ENCODE peak calls at places on chromosomes 16 and 17, in nine cellular contexts. One of them, this sample, is unnamed.
A peak's percentile ranks its signal among the peaks of the same experiment; 100 is the strongest.

GRCh38 chr17:56822725-56823124 is 11.0 kb downstream of the C17orf67 start:
- DNase-seq in A549: no peak
- DNase-seq in sigmoid colon: no peak
- DNase-seq in stomach: no peak
- DNase-seq in HepG2: no peak
- DNase-seq in transverse colon: no peak
- DNase-seq in ovary: no peak
- DNase-seq in K562: no peak
- DNase-seq in H1: no peak
- DNase-seq in this sample: no peak

GRCh38 chr16:4733747-4734062 is 366 bp downstream of the ANKS3 start:
- DNase-seq in A549: peak; percentile 40
- DNase-seq in sigmoid colon: peak; percentile 74
- DNase-seq in stomach: no peak
- DNase-seq in HepG2: no peak
- DNase-seq in transverse colon: no peak
- DNase-seq in ovary: no peak
- DNase-seq in K562: no peak
- DNase-seq in H1: no peak
- DNase-seq in this sample: no peak

GRCh38 chr17:4333041-4333440 is 33.4 kb downstream of the UBE2G1 start:
- DNase-seq in A549: no peak
- DNase-seq in sigmoid colon: no peak
- DNase-seq in stomach: no peak
- DNase-seq in HepG2: no peak
- DNase-seq in transverse colon: no peak
- DNase-seq in ovary: no peak
- DNase-seq in K562: no peak
- DNase-seq in H1: no peak
- DNase-seq in this sample: no peak

GRCh38 chr16:6977906-6978305 is 354.7 kb upstream of the RBFOX1 start:
- DNase-seq in A549: no peak
- DNase-seq in sigmoid colon: no peak
- DNase-seq in stomach: no peak
- DNase-seq in HepG2: no peak
- DNase-seq in transverse colon: no peak
- DNase-seq in ovary: no peak
- DNase-seq in K562: no peak
- DNase-seq in H1: peak; percentile 48
- DNase-seq in this sample: no peak

GRCh38 chr16:77273-77806 is 685 bp upstream of the MPG start:
- DNase-seq in A549: peak; percentile 59
- DNase-seq in sigmoid colon: peak; percentile 84
- DNase-seq in stomach: peak; percentile 39
- DNase-seq in HepG2: peak; percentile 29
- DNase-seq in transverse colon: peak; percentile 54
- DNase-seq in ovary: peak; percentile 64
- DNase-seq in K562: no peak
- DNase-seq in H1: peak; percentile 78
- DNase-seq in this sample: no peak

GRCh38 chr16:55706739-55707487 is 51.1 kb downstream of the SLC6A2 start:
- DNase-seq in A549: no peak
- DNase-seq in sigmoid colon: no peak
- DNase-seq in stomach: no peak
- DNase-seq in HepG2: no peak
- DNase-seq in transverse colon: no peak
- DNase-seq in ovary: no peak
- DNase-seq in K562: no peak
- DNase-seq in H1: no peak
- DNase-seq in this sample: no peak

GRCh38 chr17:71286625-71287024 is 834.2 kb upstream of the SOX9 start:
- DNase-seq in A549: no peak
- DNase-seq in sigmoid colon: no peak
- DNase-seq in stomach: no peak
- DNase-seq in HepG2: no peak
- DNase-seq in transverse colon: no peak
- DNase-seq in ovary: no peak
- DNase-seq in K562: no peak
- DNase-seq in H1: no peak
- DNase-seq in this sample: no peak

GRCh38 chr17:43667506-43668438 is 6.0 kb upstream of the MEOX1 start:
- DNase-seq in A549: no peak
- DNase-seq in sigmoid colon: no peak
- DNase-seq in stomach: no peak
- DNase-seq in HepG2: peak; percentile 89
- DNase-seq in transverse colon: no peak
- DNase-seq in ovary: no peak
- DNase-seq in K562: no peak
- DNase-seq in H1: no peak
- DNase-seq in this sample: no peak

GRCh38 chr17:45131616-45132301 is 556 bp downstream of the PLCD3 start:
- DNase-seq in A549: no peak
- DNase-seq in sigmoid colon: peak; percentile 79
- DNase-seq in stomach: peak; percentile 48
- DNase-seq in HepG2: no peak
- DNase-seq in transverse colon: peak; percentile 68
- DNase-seq in ovary: peak; percentile 66
- DNase-seq in K562: peak; percentile 70
- DNase-seq in H1: peak; percentile 93
- DNase-seq in this sample: no peak

GRCh38 chr17:73141411-73141810 is 23.4 kb upstream of the SSTR2 start:
- DNase-seq in A549: no peak
- DNase-seq in sigmoid colon: no peak
- DNase-seq in stomach: no peak
- DNase-seq in HepG2: no peak
- DNase-seq in transverse colon: no peak
- DNase-seq in ovary: no peak
- DNase-seq in K562: no peak
- DNase-seq in H1: no peak
- DNase-seq in this sample: no peak

GRCh38 chr17:58172369-58173071 is 5.7 kb downstream of the OR4D2 start:
- DNase-seq in A549: peak; percentile 68
- DNase-seq in sigmoid colon: no peak
- DNase-seq in stomach: no peak
- DNase-seq in HepG2: peak; percentile 62
- DNase-seq in transverse colon: no peak
- DNase-seq in ovary: no peak
- DNase-seq in K562: peak; percentile 35
- DNase-seq in H1: no peak
- DNase-seq in this sample: no peak

GRCh38 chr17:29155235-29155965 is 24.8 kb downstream of the MYO18A start:
- DNase-seq in A549: peak; percentile 90
- DNase-seq in sigmoid colon: no peak
- DNase-seq in stomach: peak; percentile 65
- DNase-seq in HepG2: peak; percentile 85
- DNase-seq in transverse colon: peak; percentile 75
- DNase-seq in ovary: no peak
- DNase-seq in K562: peak; percentile 72
- DNase-seq in H1: no peak
- DNase-seq in this sample: no peak

GRCh38 chr16:31107465-31107867 is 720 bp upstream of the BCKDK start:
- DNase-seq in A549: no peak
- DNase-seq in sigmoid colon: no peak
- DNase-seq in stomach: no peak
- DNase-seq in HepG2: no peak
- DNase-seq in transverse colon: no peak
- DNase-seq in ovary: no peak
- DNase-seq in K562: no peak
- DNase-seq in H1: no peak
- DNase-seq in this sample: no peak
- TF ChIP-seq EP300 in A549: no peak
- TF ChIP-seq EP300 in sigmoid colon: no peak
- TF ChIP-seq EP300 in stomach: no peak
- TF ChIP-seq EP300 in HepG2: no peak
- TF ChIP-seq EP300 in transverse colon: no peak
- TF ChIP-seq EP300 in ovary: no peak
- TF ChIP-seq EP300 in K562: no peak
- TF ChIP-seq EP300 in H1: no peak
- TF ChIP-seq EP300 in this sample: no peak

DNA sequence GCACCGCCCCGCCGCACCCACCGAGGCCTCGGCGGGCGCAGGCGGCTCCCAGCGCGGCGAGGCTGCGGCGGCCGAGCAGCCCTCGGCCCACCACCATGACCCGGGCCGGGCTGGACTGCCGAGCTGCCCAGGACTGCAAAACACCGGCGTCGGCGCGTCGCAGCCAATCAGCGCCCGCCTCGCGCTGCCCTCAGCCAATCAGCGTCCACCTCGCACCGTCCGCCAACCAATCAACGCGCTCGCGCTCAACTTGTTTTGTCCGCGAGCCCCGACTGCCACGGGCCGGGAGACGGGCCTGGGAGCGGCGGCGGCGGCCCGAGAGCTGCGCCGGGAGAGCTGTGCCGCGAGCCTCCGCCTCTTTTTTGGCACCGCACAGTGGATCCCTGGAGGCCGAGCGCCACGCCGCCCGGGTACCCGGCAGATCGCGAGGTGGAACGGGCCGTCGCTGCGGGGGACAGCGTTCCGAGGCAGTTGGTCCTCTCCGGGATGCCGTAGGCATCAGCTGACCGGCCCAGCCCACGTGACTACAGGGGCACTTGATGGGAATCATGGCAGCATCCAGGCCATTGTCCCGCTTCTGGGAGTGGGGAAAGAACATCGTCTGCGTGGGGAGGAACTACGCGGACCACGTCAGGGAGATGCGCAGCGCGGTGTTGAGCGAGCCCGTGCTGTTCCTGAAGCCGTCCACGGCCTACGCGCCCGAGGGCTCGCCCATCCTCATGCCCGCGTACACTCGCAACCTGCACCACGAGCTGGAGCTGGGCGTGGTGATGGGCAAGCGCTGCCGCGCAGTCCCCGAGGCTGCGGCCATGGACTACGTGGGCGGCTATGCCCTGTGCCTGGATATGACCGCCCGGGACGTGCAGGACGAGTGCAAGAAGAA is at the start of the genes FAHD1 and HAGH:
- DNase-seq in A549: peak; percentile 99
- DNase-seq in sigmoid colon: peak; percentile 96
- DNase-seq in stomach: peak; percentile 94
- DNase-seq in HepG2: peak; percentile 88
- DNase-seq in transverse colon: peak; percentile 94
- DNase-seq in ovary: peak; percentile 90
- DNase-seq in K562: peak; percentile 100
- DNase-seq in H1: peak; percentile 95
- DNase-seq in this sample: peak; percentile 88
- TF ChIP-seq POLR2A in A549: peak; percentile 79
- TF ChIP-seq POLR2A in sigmoid colon: no peak
- TF ChIP-seq POLR2A in stomach: no peak
- TF ChIP-seq POLR2A in HepG2: peak; percentile 90
- TF ChIP-seq POLR2A in transverse colon: peak; percentile 77
- TF ChIP-seq POLR2A in ovary: peak; percentile 43
- TF ChIP-seq POLR2A in K562: peak; percentile 72
- TF ChIP-seq POLR2A in H1: no peak
- TF ChIP-seq POLR2A in this sample: peak; percentile 16

DNA sequence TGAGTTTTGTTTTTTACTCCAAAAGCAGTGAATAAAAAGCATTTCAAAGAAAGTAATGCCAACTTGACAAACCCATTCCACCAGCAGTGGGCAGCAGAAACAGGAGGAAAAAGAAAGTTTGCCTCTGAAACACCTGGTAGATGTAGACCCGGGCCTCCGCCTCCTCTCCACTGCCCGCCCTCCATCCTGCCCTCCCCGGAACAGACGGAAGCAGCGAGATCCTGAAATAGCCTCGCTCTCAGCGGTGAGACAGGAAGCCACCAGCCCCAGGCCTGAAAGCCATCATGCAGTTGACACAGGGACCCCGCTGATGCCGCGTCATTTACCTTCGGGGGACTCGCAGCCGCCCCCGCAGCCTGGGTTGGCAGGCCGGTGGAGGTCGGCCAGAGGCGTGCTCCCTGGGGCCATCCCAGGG is 67.8 kb downstream of the C16orf78 start:
- DNase-seq in A549: no peak
- DNase-seq in sigmoid colon: no peak
- DNase-seq in stomach: peak; percentile 47
- DNase-seq in HepG2: no peak
- DNase-seq in transverse colon: peak; percentile 76
- DNase-seq in ovary: peak; percentile 13
- DNase-seq in K562: no peak
- DNase-seq in H1: peak; percentile 68
- DNase-seq in this sample: no peak
- TF ChIP-seq CTCF in A549: no peak
- TF ChIP-seq CTCF in sigmoid colon: no peak
- TF ChIP-seq CTCF in stomach: no peak
- TF ChIP-seq CTCF in HepG2: no peak
- TF ChIP-seq CTCF in transverse colon: peak; percentile 9
- TF ChIP-seq CTCF in ovary: no peak
- TF ChIP-seq CTCF in K562: no peak
- TF ChIP-seq CTCF in H1: peak; percentile 53
- TF ChIP-seq CTCF in this sample: no peak

GRCh38 chr17:21021208-21021803 is 21.5 kb downstream of the USP22 start:
- DNase-seq in A549: no peak
- DNase-seq in sigmoid colon: peak; percentile 57
- DNase-seq in stomach: no peak
- DNase-seq in HepG2: no peak
- DNase-seq in transverse colon: no peak
- DNase-seq in ovary: no peak
- DNase-seq in K562: no peak
- DNase-seq in H1: no peak
- DNase-seq in this sample: no peak

GRCh38 chr17:21018894-21019293 is 23.9 kb downstream of the USP22 start:
- DNase-seq in A549: no peak
- DNase-seq in sigmoid colon: peak; percentile 66
- DNase-seq in stomach: no peak
- DNase-seq in HepG2: no peak
- DNase-seq in transverse colon: no peak
- DNase-seq in ovary: no peak
- DNase-seq in K562: no peak
- DNase-seq in H1: no peak
- DNase-seq in this sample: no peak

GRCh38 chr17:21017861-21018260 is 24.9 kb downstream of the USP22 start:
- DNase-seq in A549: no peak
- DNase-seq in sigmoid colon: peak; percentile 50
- DNase-seq in stomach: no peak
- DNase-seq in HepG2: no peak
- DNase-seq in transverse colon: no peak
- DNase-seq in ovary: no peak
- DNase-seq in K562: no peak
- DNase-seq in H1: no peak
- DNase-seq in this sample: no peak

GRCh38 chr17:21020622-21021021 is 22.2 kb downstream of the USP22 start:
- DNase-seq in A549: no peak
- DNase-seq in sigmoid colon: peak; percentile 55
- DNase-seq in stomach: no peak
- DNase-seq in HepG2: no peak
- DNase-seq in transverse colon: no peak
- DNase-seq in ovary: no peak
- DNase-seq in K562: no peak
- DNase-seq in H1: no peak
- DNase-seq in this sample: no peak

DNA sequence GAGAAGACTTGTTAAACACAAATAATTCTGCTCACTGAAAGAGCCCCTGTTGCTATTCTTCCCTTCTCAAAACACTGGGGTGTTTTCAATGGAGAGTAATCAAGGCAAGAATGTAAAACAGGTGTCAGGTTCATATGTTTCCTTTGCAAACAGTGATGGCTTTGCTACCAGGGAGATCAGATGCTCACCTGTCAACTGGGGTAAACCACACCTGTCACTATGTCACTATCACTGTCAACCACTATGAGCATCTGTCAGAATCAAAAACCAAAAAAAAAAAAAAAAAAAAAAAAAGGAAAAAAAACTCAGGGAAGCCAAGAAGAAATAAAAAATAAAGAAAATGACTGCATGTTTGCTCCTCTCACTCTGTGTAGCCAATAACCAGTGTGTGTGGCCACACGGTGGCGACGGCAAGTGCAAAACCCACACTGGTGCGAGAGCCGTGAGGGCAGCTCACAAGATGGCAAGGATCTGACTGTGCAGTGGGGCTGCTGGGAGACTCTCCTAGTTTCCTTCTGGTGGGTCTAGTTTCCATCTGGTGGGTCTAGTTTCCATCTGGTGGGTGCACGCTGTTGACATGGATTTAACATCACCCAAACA is 22.7 kb downstream of the USP22 start:
- DNase-seq in A549: no peak
- DNase-seq in sigmoid colon: peak; percentile 73
- DNase-seq in stomach: peak; percentile 55
- DNase-seq in HepG2: no peak
- DNase-seq in transverse colon: peak; percentile 39
- DNase-seq in ovary: no peak
- DNase-seq in K562: no peak
- DNase-seq in H1: no peak
- DNase-seq in this sample: no peak
- TF ChIP-seq EP300 in A549: no peak
- TF ChIP-seq EP300 in sigmoid colon: no peak
- TF ChIP-seq EP300 in stomach: no peak
- TF ChIP-seq EP300 in HepG2: no peak
- TF ChIP-seq EP300 in transverse colon: no peak
- TF ChIP-seq EP300 in ovary: no peak
- TF ChIP-seq EP300 in K562: no peak
- TF ChIP-seq EP300 in H1: no peak
- TF ChIP-seq EP300 in this sample: no peak